ENCODE peak calls at places on chromosomes 1 and 21, in seven cellular contexts. K, Z, O, R, X, E and T are unnamed samples.

GRCh38 chr21:34039678-34040382 is 33.5 kb upstream of the MRPS6 start:
- DNase-seq in K (no peak), Z (no peak), O (no peak), R (no peak), X (no peak), E (no peak), T (no peak)

GRCh38 chr1:162080472-162081015 is 11.1 kb downstream of the NOS1AP start:
- DNase-seq in K (no peak), Z (no peak), O (no peak), R (no peak), X (no peak), E (no peak), T (no peak)

GRCh38 chr1:55015123-55015522 is 16.4 kb downstream of the BSND start:
- DNase-seq in K (no peak), Z (no peak), O (peak), R (no peak), X (no peak), E (no peak), T (no peak)

GRCh38 chr1:185929759-185930158 is 195.6 kb downstream of the HMCN1 start:
- DNase-seq in K (no peak), Z (peak), O (peak), R (no peak), X (no peak), E (no peak), T (no peak)

GRCh38 chr1:43934279-43934985 is 831 bp downstream of the ARTN start:
- DNase-seq in K (no peak), Z (peak), O (peak), R (peak), X (peak), E (peak), T (no peak)

GRCh38 chr1:153540394-153541361 is at the start of gene S100A5:
- DNase-seq in K (no peak), Z (no peak), O (peak), R (no peak), X (no peak), E (no peak), T (peak)

GRCh38 chr1:7536891-7537591 is 234.1 kb upstream of the VAMP3 start:
- DNase-seq in K (no peak), Z (no peak), O (no peak), R (no peak), X (no peak), E (no peak), T (no peak)

GRCh38 chr1:18160290-18160942 is 52.8 kb downstream of the IGSF21 start:
- DNase-seq in K (peak), Z (no peak), O (no peak), R (no peak), X (peak), E (peak), T (peak)

GRCh38 chr1:246532519-246532918 is 25.4 kb upstream of the SMYD3 start:
- DNase-seq in K (peak), Z (no peak), O (no peak), R (no peak), X (no peak), E (no peak), T (no peak)

GRCh38 chr1:70528591-70529333 is 117.7 kb downstream of the CTH start:
- DNase-seq in K (no peak), Z (peak), O (peak), R (peak), X (peak), E (peak), T (peak)

GRCh38 chr1:96072021-96072420 is 649.6 kb upstream of the PTBP2 start:
- DNase-seq in K (no peak), Z (no peak), O (peak), R (no peak), X (no peak), E (no peak), T (no peak)

GRCh38 chr1:149844096-149844495 is 55.3 kb upstream of the BOLA1 start:
- DNase-seq in K (no peak), Z (peak), O (peak), R (peak), X (peak), E (no peak), T (no peak)

GRCh38 chr1:205255941-205256780 is 28.4 kb downstream of the TMCC2 start:
- DNase-seq in K (peak), Z (peak), O (peak), R (peak), X (peak), E (peak), T (peak)

GRCh38 chr1:208150810-208151458 is 93.2 kb downstream of the PLXNA2 start:
- DNase-seq in K (no peak), Z (no peak), O (no peak), R (no peak), X (no peak), E (no peak), T (no peak)

GRCh38 chr21:29299046-29299905 is 554 bp downstream of the BACH1 start:
- DNase-seq in K (peak), Z (peak), O (peak), R (peak), X (peak), E (peak), T (peak)

GRCh38 chr1:65230741-65231439 is 78.5 kb upstream of the DNAJC6 start:
- DNase-seq in K (no peak), Z (peak), O (no peak), R (no peak), X (no peak), E (no peak), T (no peak)

GRCh38 chr1:10471411-10472219 is 714 bp downstream of the DFFA start:
- DNase-seq in K (no peak), Z (peak), O (peak), R (no peak), X (peak), E (no peak), T (no peak)

GRCh38 chr1:36176151-36176949 is 20.4 kb downstream of the MAP7D1 start:
- DNase-seq in K (no peak), Z (no peak), O (no peak), R (no peak), X (no peak), E (no peak), T (no peak)

GRCh38 chr1:61953076-61953789 is 211.0 kb downstream of the PATJ start:
- DNase-seq in K (no peak), Z (no peak), O (no peak), R (no peak), X (no peak), E (no peak), T (no peak)

GRCh38 chr1:44895919-44896734 is 53.1 kb upstream of the PTCH2 start:
- DNase-seq in K (no peak), Z (no peak), O (peak), R (no peak), X (no peak), E (no peak), T (no peak)

GRCh38 chr1:153346067-153346723 is 2.4 kb downstream of the PGLYRP4 start:
- DNase-seq in K (no peak), Z (no peak), O (no peak), R (no peak), X (no peak), E (no peak), T (no peak)

GRCh38 chr1:236618507-236618906 is 14.2 kb upstream of the HEATR1 start:
- DNase-seq in K (no peak), Z (no peak), O (no peak), R (no peak), X (no peak), E (no peak), T (no peak)

GRCh38 chr21:25025596-25025995 is 581.7 kb downstream of the MRPL39 start:
- DNase-seq in K (no peak), Z (no peak), O (no peak), R (no peak), X (no peak), E (no peak), T (no peak)

GRCh38 chr21:45297329-45297728 is 9.6 kb upstream of the POFUT2 start:
- DNase-seq in K (no peak), Z (no peak), O (no peak), R (no peak), X (peak), E (peak), T (no peak)

DNA sequence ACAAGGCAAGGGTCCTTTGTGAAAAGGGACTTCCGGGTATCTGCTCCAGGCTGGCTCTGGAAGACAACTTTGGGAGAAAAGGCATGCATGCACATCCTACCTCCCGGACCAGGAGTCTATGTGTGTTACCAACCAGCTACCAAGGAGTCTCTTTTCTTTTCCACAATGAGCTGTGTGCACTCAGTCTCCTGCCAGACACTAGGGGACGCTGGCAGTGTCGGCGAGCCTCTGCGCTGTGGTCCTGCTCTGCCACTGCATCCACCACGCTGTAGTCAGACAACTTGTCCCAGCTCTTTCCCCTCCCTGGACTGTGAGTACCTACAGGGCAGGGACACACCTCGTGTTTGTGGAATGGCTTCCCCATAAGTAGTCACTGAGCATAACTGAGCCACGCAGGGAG is 5.1 kb upstream of the SSR2 start:
- DNase-seq in K (no peak), Z (peak), O (peak), R (no peak), X (peak), E (peak), T (no peak)
- TF ChIP-seq CTCF in K (peak), Z (peak), O (peak), R (peak), X (peak), E (peak), T (no peak)

GRCh38 chr1:201984446-201984845 is 2.0 kb downstream of the RNPEP start:
- DNase-seq in K (no peak), Z (no peak), O (no peak), R (no peak), X (no peak), E (no peak), T (peak)

GRCh38 chr1:201982082-201982922 is at the start of gene RNPEP:
- DNase-seq in K (peak), Z (peak), O (peak), R (peak), X (peak), E (peak), T (peak)

GRCh38 chr1:201985355-201985754 is 2.9 kb downstream of the RNPEP start:
- DNase-seq in K (no peak), Z (no peak), O (no peak), R (no peak), X (no peak), E (no peak), T (peak)

GRCh38 chr1:201988593-201988992 is 6.1 kb downstream of the RNPEP start:
- DNase-seq in K (no peak), Z (no peak), O (no peak), R (no peak), X (no peak), E (no peak), T (no peak)

DNA sequence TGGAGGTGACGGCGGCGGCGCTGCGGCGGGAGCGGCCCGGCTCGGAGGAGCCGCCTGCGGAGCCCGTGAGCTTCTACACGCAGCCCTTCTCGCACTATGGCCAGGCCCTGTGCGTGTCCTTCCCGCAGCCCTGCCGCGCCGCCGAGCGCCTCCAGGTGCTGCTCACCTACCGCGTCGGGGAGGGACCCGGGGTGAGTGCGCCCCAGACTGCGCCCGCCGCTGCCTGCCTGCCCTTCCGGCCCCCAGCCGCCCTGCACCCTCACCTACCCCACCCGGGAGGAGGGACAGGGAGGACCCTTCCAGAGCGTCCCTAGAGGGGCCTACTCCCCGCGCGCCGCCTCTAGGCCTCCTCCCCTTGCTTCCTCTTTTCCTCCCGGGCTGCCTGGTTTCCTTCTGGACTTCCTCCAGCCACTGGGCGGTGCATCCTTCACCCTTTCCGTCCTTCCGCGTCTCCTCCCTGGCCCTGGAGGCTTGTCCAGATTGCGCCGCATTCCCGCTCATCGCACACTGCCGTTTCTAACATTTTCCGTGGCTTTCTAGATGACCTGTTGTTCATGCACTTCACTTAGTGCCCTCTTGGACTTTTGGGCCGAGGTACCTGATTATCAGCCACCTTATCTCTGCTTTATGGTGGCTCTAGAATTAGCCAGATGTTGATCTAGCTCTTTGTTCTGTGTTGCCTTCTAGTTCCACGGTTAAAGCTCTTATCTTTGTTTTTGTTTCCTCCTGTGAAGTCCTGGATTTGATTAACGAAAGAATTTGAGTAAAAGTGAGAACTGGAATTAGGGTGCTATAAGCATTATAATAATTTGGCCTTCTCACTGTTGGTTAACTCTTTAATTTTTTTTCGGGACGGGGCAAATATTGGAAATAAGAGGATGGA is 716 bp downstream of the RNPEP start:
- DNase-seq in K (peak), Z (peak), O (peak), R (peak), X (peak), E (peak), T (peak)
- TF ChIP-seq CTCF in K (peak), Z (peak), O (no peak), R (peak), X (peak), E (no peak), T (no peak)

DNA sequence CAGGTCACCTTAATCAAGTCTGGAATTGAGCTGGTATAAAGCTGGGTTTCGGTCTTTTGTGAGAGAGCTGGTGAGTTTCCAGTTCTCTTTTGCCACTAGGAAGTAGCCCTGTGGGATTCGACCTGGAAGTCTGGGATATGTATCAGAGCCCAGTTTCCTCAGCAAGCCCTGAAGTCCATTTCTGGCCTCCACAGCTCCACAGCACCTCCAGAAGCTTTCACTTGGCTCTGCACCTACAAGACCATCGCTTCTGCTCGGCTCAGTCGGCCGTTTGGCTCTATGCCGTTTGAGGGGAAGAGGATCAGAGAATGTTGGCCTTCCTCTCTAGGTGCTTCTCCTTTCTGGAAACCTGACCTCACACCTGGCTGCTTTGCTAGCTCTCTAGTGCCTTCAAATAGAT is 148.0 kb downstream of the GALNT2 start:
- DNase-seq in K (peak), Z (peak), O (peak), R (no peak), X (peak), E (peak), T (no peak)
- TF ChIP-seq CTCF in K (peak), Z (peak), O (peak), R (no peak), X (peak), E (peak), T (no peak)

GRCh38 chr1:37861151-37861550 is 1.8 kb upstream of the MTF1 start:
- DNase-seq in K (no peak), Z (no peak), O (no peak), R (no peak), X (no peak), E (no peak), T (no peak)
- TF ChIP-seq CTCF in K (no peak), Z (no peak), O (no peak), R (no peak), X (no peak), E (no peak), T (no peak)

GRCh38 chr1:31182352-31182751 is 57.3 kb downstream of the NKAIN1 start:
- DNase-seq in K (peak), Z (peak), O (peak), R (peak), X (peak), E (peak), T (peak)
- TF ChIP-seq CTCF in K (no peak), Z (peak), O (peak), R (no peak), X (peak), E (no peak), T (no peak)

GRCh38 chr1:225146478-225146877 is 217.0 kb downstream of the DNAH14 start:
- DNase-seq in K (no peak), Z (no peak), O (no peak), R (no peak), X (no peak), E (no peak), T (no peak)
- TF ChIP-seq CTCF in K (no peak), Z (no peak), O (no peak), R (no peak), X (no peak), E (no peak), T (no peak)

GRCh38 chr1:28642056-28642846 is 616 bp downstream of the TAF12 start:
- DNase-seq in K (no peak), Z (no peak), O (peak), R (peak), X (no peak), E (no peak), T (no peak)

GRCh38 chr1:28642847-28643635 is at the start of gene TAF12:
- DNase-seq in K (peak), Z (peak), O (peak), R (peak), X (peak), E (peak), T (peak)

GRCh38 chr1:28646040-28646439 is 2.4 kb upstream of the RNU11 start:
- DNase-seq in K (no peak), Z (peak), O (no peak), R (no peak), X (no peak), E (no peak), T (no peak)

DNA sequence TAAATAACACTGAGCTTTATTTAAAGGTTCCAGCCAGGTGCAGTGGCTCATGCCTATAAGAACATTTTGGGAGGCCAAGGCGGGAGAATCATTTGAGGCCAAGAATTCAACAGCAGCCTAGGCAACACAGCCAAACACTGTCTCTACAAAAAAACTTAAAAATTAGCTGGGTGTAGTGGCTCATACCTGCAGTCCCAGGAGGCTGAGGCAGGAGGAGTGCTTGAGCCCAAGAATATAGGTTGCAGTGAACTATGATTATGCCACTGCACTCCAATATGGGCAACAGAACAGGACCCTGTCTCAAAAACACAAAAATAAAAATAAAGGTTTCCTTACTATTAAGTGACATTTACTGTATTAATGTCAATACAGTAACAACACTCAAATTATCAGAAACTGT is 2.1 kb downstream of the TAF12 start:
- DNase-seq in K (no peak), Z (peak), O (peak), R (no peak), X (no peak), E (no peak), T (no peak)
- TF ChIP-seq CTCF in K (no peak), Z (peak), O (no peak), R (peak), X (no peak), E (no peak), T (no peak)

GRCh38 chr1:161038523-161039153 is at the start of gene TSTD1:
- DNase-seq in K (no peak), Z (no peak), O (no peak), R (peak), X (peak), E (peak), T (peak)
- TF ChIP-seq CTCF in K (no peak), Z (no peak), O (no peak), R (no peak), X (no peak), E (no peak), T (no peak)

GRCh38 chr1:229217716-229218115 is 53.2 kb upstream of the RAB4A start:
- DNase-seq in K (no peak), Z (no peak), O (no peak), R (no peak), X (no peak), E (no peak), T (no peak)
- TF ChIP-seq CTCF in K (no peak), Z (no peak), O (no peak), R (no peak), X (no peak), E (no peak), T (no peak)